ENCODE peak calls at places on chromosomes 5 and 9, in nine cellular contexts. G, D, J, Y, V, P, K, B and F are unnamed samples.

GRCh38 chr5:91329273-91329672 is 53.8 kb downstream of the ARRDC3 start:
- DNase-seq in B (no peak), G (no peak), P (no peak), J (no peak), Y (no peak), V (no peak), D (no peak), K (no peak), F (no peak)

GRCh38 chr5:59174248-59174844 is 591.5 kb downstream of the RAB3C start:
- DNase-seq in Y (peak), K (no peak), P (no peak), B (no peak), G (peak), V (peak), J (no peak), D (peak), F (no peak)

GRCh38 chr5:98638701-98639100 is 134.8 kb upstream of the RGMB start:
- DNase-seq in Y (no peak), K (no peak), V (no peak), B (no peak), J (no peak), P (no peak), G (no peak), D (peak), F (no peak)

GRCh38 chr9:24479266-24479665 is 66.4 kb downstream of the IZUMO3 start:
- DNase-seq in G (no peak), P (no peak), Y (no peak), V (no peak), K (no peak), D (no peak), B (no peak), J (no peak), F (no peak)

GRCh38 chr9:130194406-130194932 is 22.3 kb downstream of the NCS1 start:
- DNase-seq in G (no peak), B (no peak), J (no peak), D (no peak), Y (no peak), P (no peak), V (no peak), K (no peak), F (no peak)

GRCh38 chr5:132086277-132086794 is 12.7 kb downstream of the CSF2 start:
- DNase-seq in V (peak), B (peak), P (no peak), Y (no peak), D (peak), G (no peak), K (peak), J (no peak), F (no peak)

GRCh38 chr5:89418821-89419085 is 535.8 kb upstream of the MEF2C start:
- DNase-seq in P (no peak), G (no peak), V (no peak), J (no peak), Y (no peak), D (no peak), B (no peak), K (no peak), F (no peak)

GRCh38 chr5:122105909-122106308 is 23.4 kb upstream of the ZNF474 start:
- DNase-seq in J (no peak), D (no peak), G (no peak), B (no peak), P (no peak), Y (no peak), K (no peak), V (no peak), F (no peak)

GRCh38 chr5:173538654-173539053 is 77.8 kb downstream of the BOD1 start:
- DNase-seq in P (no peak), B (no peak), G (no peak), V (no peak), Y (no peak), K (no peak), D (no peak), J (no peak), F (no peak)

GRCh38 chr5:161660806-161661205 is 24.7 kb upstream of the GABRA6 start:
- DNase-seq in K (no peak), Y (no peak), G (no peak), P (no peak), V (no peak), B (no peak), J (no peak), D (no peak), F (no peak)

GRCh38 chr9:2559212-2560152 is 62.1 kb upstream of the VLDLR start:
- DNase-seq in J (no peak), K (peak), Y (no peak), P (peak), V (peak), B (peak), G (no peak), D (peak), F (no peak)

GRCh38 chr5:173802670-173803165 is 85.4 kb upstream of the CPEB4 start:
- DNase-seq in P (no peak), B (peak), G (no peak), D (peak), Y (peak), K (no peak), J (no peak), V (peak), F (no peak)

GRCh38 chr5:130237721-130238120 is 333.5 kb downstream of the CHSY3 start:
- DNase-seq in K (no peak), V (no peak), G (no peak), B (no peak), J (no peak), Y (no peak), P (no peak), D (no peak), F (no peak)

GRCh38 chr9:14311940-14312572 is 1.9 kb downstream of the NFIB start:
- DNase-seq in J (no peak), D (no peak), G (no peak), K (no peak), P (no peak), Y (no peak), B (no peak), V (no peak), F (no peak)

GRCh38 chr9:27645166-27645840 is 72.0 kb upstream of the C9orf72 start:
- DNase-seq in G (no peak), K (no peak), V (no peak), P (no peak), B (no peak), J (no peak), Y (no peak), D (no peak), F (no peak)

GRCh38 chr5:57435701-57436134 is 46.9 kb downstream of the ACTBL2 start:
- DNase-seq in B (peak), V (peak), G (peak), P (no peak), D (peak), J (no peak), K (no peak), Y (no peak), F (peak)

GRCh38 chr5:132850066-132850465 is 16.2 kb downstream of the GDF9 start:
- DNase-seq in K (no peak), J (no peak), G (no peak), V (no peak), D (peak), B (no peak), Y (no peak), P (no peak), F (no peak)

GRCh38 chr9:3150030-3150429 is 306.1 kb upstream of the PUM3 start:
- DNase-seq in V (no peak), D (no peak), K (no peak), G (no peak), P (no peak), J (no peak), Y (no peak), B (no peak), F (no peak)

GRCh38 chr9:115775669-115776068 is 377.9 kb upstream of the PAPPA start:
- DNase-seq in P (no peak), B (no peak), J (no peak), Y (no peak), V (no peak), G (no peak), K (no peak), D (peak), F (no peak)

GRCh38 chr9:84166828-84167400 is 173.6 kb downstream of the SLC28A3 start:
- DNase-seq in P (no peak), V (no peak), J (no peak), D (no peak), B (no peak), K (no peak), Y (no peak), G (no peak), F (no peak)

GRCh38 chr5:72109625-72110024 is 2.4 kb downstream of the MAP1B start:
- DNase-seq in D (no peak), J (no peak), P (no peak), G (no peak), Y (peak), V (no peak), B (no peak), K (no peak), F (no peak)

GRCh38 chr5:112576298-112576925 is 157.3 kb upstream of the EPB41L4A start:
- DNase-seq in K (no peak), P (no peak), V (no peak), Y (no peak), B (no peak), G (no peak), D (no peak), J (no peak), F (no peak)

GRCh38 chr5:141763526-141763925 is 81.5 kb upstream of the ARAP3 start:
- DNase-seq in K (no peak), J (no peak), G (no peak), B (no peak), Y (no peak), P (no peak), D (no peak), V (no peak), F (no peak)

GRCh38 chr5:32277782-32278181 is 35.0 kb downstream of the MTMR12 start:
- DNase-seq in Y (no peak), D (no peak), B (no peak), K (no peak), J (no peak), G (no peak), P (no peak), V (no peak), F (no peak)

GRCh38 chr5:16596541-16596940 is 20.3 kb downstream of the RETREG1 start:
- DNase-seq in J (no peak), Y (no peak), V (no peak), P (no peak), B (no peak), G (no peak), D (peak), K (no peak), F (no peak)

GRCh38 chr9:128587453-128587852 is 35.1 kb downstream of the SPTAN1 start:
- DNase-seq in Y (peak), J (no peak), V (no peak), B (no peak), D (no peak), K (no peak), P (no peak), G (no peak), F (no peak)

GRCh38 chr5:163269624-163270023 is 167.8 kb upstream of the CCNG1 start:
- DNase-seq in D (no peak), P (no peak), J (no peak), G (no peak), B (no peak), V (no peak), K (no peak), Y (peak), F (no peak)

GRCh38 chr9:137237759-137238726 is 3.0 kb upstream of the TUBB4B start:
- DNase-seq in P (no peak), V (peak), G (no peak), D (no peak), Y (peak), B (no peak), K (no peak), J (peak), F (no peak)

GRCh38 chr5:55485073-55485472 is 49.7 kb downstream of the PLPP1 start:
- DNase-seq in J (no peak), Y (no peak), D (no peak), P (no peak), K (no peak), V (no peak), B (no peak), G (no peak), F (no peak)
- H3K4me3 ChIP-seq in J (no peak), Y (no peak), D (no peak), P (no peak), K (no peak), V (no peak), B (no peak), G (no peak), F (no peak)

GRCh38 chr9:121620777-121621437 is 30.5 kb upstream of the DAB2IP start:
- DNase-seq in B (no peak), V (no peak), Y (peak), J (no peak), P (no peak), D (no peak), G (no peak), K (no peak), F (no peak)
- TF ChIP-seq CTCF in B (no peak), V (no peak), Y (peak), J (no peak), P (peak), D (peak), G (peak), K (peak), F (peak)

GRCh38 chr5:43613370-43613769 is 10.4 kb downstream of the NNT start:
- DNase-seq in G (no peak), D (no peak), B (no peak), Y (no peak), K (no peak), P (no peak), V (no peak), J (no peak), F (no peak)

GRCh38 chr5:43616535-43616934 is 13.6 kb downstream of the NNT start:
- DNase-seq in J (no peak), D (peak), V (no peak), P (no peak), B (no peak), Y (no peak), K (no peak), G (no peak), F (no peak)

GRCh38 chr5:43619911-43620310 is 16.9 kb downstream of the NNT start:
- DNase-seq in Y (no peak), P (no peak), V (no peak), J (no peak), G (no peak), K (no peak), B (no peak), D (no peak), F (no peak)

GRCh38 chr5:43619380-43619779 is 16.4 kb downstream of the NNT start:
- DNase-seq in D (no peak), Y (no peak), P (no peak), K (no peak), G (no peak), B (no peak), V (no peak), J (no peak), F (no peak)

DNA sequence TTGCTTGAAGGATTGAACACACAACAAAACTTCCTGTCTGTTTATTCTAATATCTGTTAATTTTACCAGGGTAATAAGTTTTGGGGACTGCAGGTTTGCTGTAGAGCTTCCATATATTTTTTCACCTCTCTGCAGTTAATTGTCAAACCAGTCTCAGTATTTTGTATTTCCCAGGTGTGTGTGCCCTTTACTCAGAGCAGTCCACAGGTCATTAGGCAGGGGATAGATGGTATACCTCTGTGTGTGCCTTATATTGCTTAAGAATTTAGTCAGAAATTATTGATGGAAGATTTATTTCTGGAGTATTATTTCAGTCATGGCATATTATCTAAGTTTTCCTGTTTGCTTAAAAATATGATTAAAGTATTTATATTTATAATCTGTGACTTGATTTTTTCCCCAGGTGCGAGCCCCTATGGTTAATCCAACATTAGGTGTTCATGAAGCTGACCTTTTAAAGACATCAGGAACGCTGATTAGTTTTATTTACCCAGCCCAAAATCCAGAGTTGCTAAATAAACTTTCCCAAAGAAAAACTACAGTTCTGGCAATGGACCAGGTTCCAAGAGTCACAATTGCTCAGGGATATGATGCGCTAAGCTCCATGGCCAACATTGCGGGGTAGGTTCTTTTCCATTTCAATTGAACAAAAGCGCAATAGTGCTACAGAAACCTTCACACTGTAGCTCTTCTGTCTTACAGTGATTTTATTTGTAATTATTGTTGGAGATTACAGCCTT is 12.6 kb downstream of the NNT start:
- DNase-seq in K (no peak), B (no peak), G (no peak), P (no peak), V (no peak), D (no peak), Y (no peak), J (no peak), F (no peak)
- TF ChIP-seq POLR2A in K (no peak), B (no peak), G (no peak), P (no peak), V (no peak), D (no peak), Y (no peak), J (no peak), F (no peak)

GRCh38 chr5:124774002-124774318 is 27.5 kb upstream of the ZNF608 start:
- DNase-seq in V (no peak), Y (no peak), K (no peak), D (no peak), P (no peak), J (no peak), G (no peak), B (no peak), F (no peak)

GRCh38 chr5:124773291-124774001 is 27.0 kb upstream of the ZNF608 start:
- DNase-seq in B (no peak), V (no peak), Y (no peak), P (no peak), D (no peak), K (no peak), G (no peak), J (no peak), F (no peak)
- H3K4me3 ChIP-seq in B (no peak), V (no peak), Y (no peak), P (no peak), D (no peak), K (no peak), G (no peak), J (no peak), F (no peak)

DNA sequence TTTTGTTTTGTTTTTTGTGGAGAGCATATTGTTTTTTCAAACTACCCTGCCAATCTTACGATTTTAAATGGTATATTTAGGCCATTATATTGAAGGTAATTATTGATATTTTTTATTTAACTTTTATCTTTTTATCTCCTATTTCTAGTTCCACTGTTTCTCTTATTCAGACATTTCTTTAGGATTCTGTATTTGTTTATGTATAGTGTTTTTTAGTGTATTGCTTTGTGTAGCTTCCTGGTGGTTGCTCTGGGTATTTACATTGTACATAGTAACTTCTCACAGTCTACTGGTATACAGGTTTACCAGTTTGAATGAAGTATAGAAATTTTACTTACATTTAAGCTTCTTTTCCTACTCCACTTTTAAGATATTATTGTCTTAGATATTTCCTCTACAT is 63.2 kb downstream of the ERCC6L2 start:
- DNase-seq in D (no peak), P (no peak), J (no peak), G (no peak), Y (no peak), K (no peak), V (no peak), B (no peak), F (no peak)
- TF ChIP-seq CTCF in D (no peak), P (no peak), J (no peak), G (no peak), Y (no peak), K (no peak), V (no peak), B (no peak), F (no peak)

GRCh38 chr9:33250458-33250995 is 10.6 kb downstream of the SPINK4 start:
- DNase-seq in V (no peak), K (no peak), G (no peak), D (peak), B (no peak), Y (no peak), J (no peak), P (no peak), F (peak)
- TF ChIP-seq POLR2A in V (no peak), K (no peak), G (no peak), D (no peak), B (no peak), Y (peak), J (no peak), P (no peak), F (no peak)